ENCODE peak calls at places on chromosomes 11 and 22, in nine cellular contexts. One of them, this sample, is unnamed. For H3K27me3, the result is how much of the 10 kb centered on the place peaks cover.

GRCh38 chr11:128687321-128687720 is 6.6 kb upstream of the FLI1 start:
- DNase-seq in neural progenitor cell: peak
- DNase-seq in left ventricle myocardium inferior: no peak
- DNase-seq in mesendoderm: peak
- DNase-seq in mammary epithelial cell: no peak
- DNase-seq in hepatocyte: no peak
- DNase-seq in stomach: no peak
- DNase-seq in psoas muscle: no peak
- DNase-seq in lower lobe of right lung: peak
- DNase-seq in this sample: no peak

GRCh38 chr22:46965552-46966494 is 203.4 kb downstream of the TBC1D22A start:
- DNase-seq in neural progenitor cell: no peak
- DNase-seq in left ventricle myocardium inferior: no peak
- DNase-seq in mesendoderm: no peak
- DNase-seq in mammary epithelial cell: peak
- DNase-seq in hepatocyte: no peak
- DNase-seq in stomach: no peak
- DNase-seq in psoas muscle: peak
- DNase-seq in lower lobe of right lung: no peak
- DNase-seq in this sample: no peak

GRCh38 chr11:106304274-106304673 is 226.8 kb downstream of the AASDHPPT start:
- DNase-seq in neural progenitor cell: no peak
- DNase-seq in left ventricle myocardium inferior: no peak
- DNase-seq in mesendoderm: no peak
- DNase-seq in mammary epithelial cell: peak
- DNase-seq in hepatocyte: no peak
- DNase-seq in stomach: no peak
- DNase-seq in psoas muscle: no peak
- DNase-seq in lower lobe of right lung: no peak
- DNase-seq in this sample: no peak

GRCh38 chr22:42930810-42931420 is 73.8 kb upstream of the ARFGAP3 start:
- DNase-seq in neural progenitor cell: no peak
- DNase-seq in left ventricle myocardium inferior: peak
- DNase-seq in mesendoderm: peak
- DNase-seq in mammary epithelial cell: peak
- DNase-seq in hepatocyte: no peak
- DNase-seq in stomach: no peak
- DNase-seq in psoas muscle: peak
- DNase-seq in lower lobe of right lung: no peak
- DNase-seq in this sample: no peak

GRCh38 chr11:116852261-116853125 is 15.1 kb upstream of the APOA1 start:
- DNase-seq in neural progenitor cell: no peak
- DNase-seq in left ventricle myocardium inferior: no peak
- DNase-seq in mesendoderm: no peak
- DNase-seq in mammary epithelial cell: peak
- DNase-seq in hepatocyte: peak
- DNase-seq in stomach: no peak
- DNase-seq in psoas muscle: no peak
- DNase-seq in lower lobe of right lung: no peak
- DNase-seq in this sample: no peak

GRCh38 chr11:122307480-122308085 is 191.6 kb upstream of the BLID start:
- DNase-seq in neural progenitor cell: no peak
- DNase-seq in left ventricle myocardium inferior: no peak
- DNase-seq in mesendoderm: no peak
- DNase-seq in mammary epithelial cell: no peak
- DNase-seq in hepatocyte: no peak
- DNase-seq in stomach: no peak
- DNase-seq in psoas muscle: no peak
- DNase-seq in lower lobe of right lung: no peak
- DNase-seq in this sample: no peak

GRCh38 chr22:45398214-45398613 is 15.2 kb downstream of the SMC1B start:
- DNase-seq in neural progenitor cell: no peak
- DNase-seq in left ventricle myocardium inferior: no peak
- DNase-seq in mesendoderm: no peak
- DNase-seq in mammary epithelial cell: no peak
- DNase-seq in hepatocyte: no peak
- DNase-seq in stomach: no peak
- DNase-seq in psoas muscle: no peak
- DNase-seq in lower lobe of right lung: no peak
- DNase-seq in this sample: no peak

GRCh38 chr11:129731316-129731715 is 84.3 kb upstream of the TMEM45B start:
- DNase-seq in neural progenitor cell: no peak
- DNase-seq in left ventricle myocardium inferior: no peak
- DNase-seq in mesendoderm: no peak
- DNase-seq in mammary epithelial cell: peak
- DNase-seq in hepatocyte: no peak
- DNase-seq in stomach: no peak
- DNase-seq in psoas muscle: no peak
- DNase-seq in lower lobe of right lung: no peak
- DNase-seq in this sample: no peak

GRCh38 chr22:24137595-24137994 is 43.7 kb upstream of the SUSD2 start:
- DNase-seq in neural progenitor cell: no peak
- DNase-seq in left ventricle myocardium inferior: no peak
- DNase-seq in mesendoderm: no peak
- DNase-seq in mammary epithelial cell: no peak
- DNase-seq in hepatocyte: peak
- DNase-seq in stomach: no peak
- DNase-seq in psoas muscle: no peak
- DNase-seq in lower lobe of right lung: no peak
- DNase-seq in this sample: no peak

GRCh38 chr22:24128631-24129601 is 52.4 kb upstream of the SUSD2 start:
- DNase-seq in neural progenitor cell: no peak
- DNase-seq in left ventricle myocardium inferior: peak
- DNase-seq in mesendoderm: no peak
- DNase-seq in mammary epithelial cell: no peak
- DNase-seq in hepatocyte: no peak
- DNase-seq in stomach: no peak
- DNase-seq in psoas muscle: no peak
- DNase-seq in lower lobe of right lung: peak
- DNase-seq in this sample: peak

GRCh38 chr22:24129980-24130379 is 51.3 kb upstream of the SUSD2 start:
- DNase-seq in neural progenitor cell: no peak
- DNase-seq in left ventricle myocardium inferior: peak
- DNase-seq in mesendoderm: no peak
- DNase-seq in mammary epithelial cell: no peak
- DNase-seq in hepatocyte: no peak
- DNase-seq in stomach: no peak
- DNase-seq in psoas muscle: no peak
- DNase-seq in lower lobe of right lung: peak
- DNase-seq in this sample: no peak

GRCh38 chr22:24134090-24134846 is 47.0 kb upstream of the SUSD2 start:
- DNase-seq in neural progenitor cell: peak
- DNase-seq in left ventricle myocardium inferior: peak
- DNase-seq in mesendoderm: peak
- DNase-seq in mammary epithelial cell: no peak
- DNase-seq in hepatocyte: no peak
- DNase-seq in stomach: peak
- DNase-seq in psoas muscle: no peak
- DNase-seq in lower lobe of right lung: peak
- DNase-seq in this sample: no peak

GRCh38 chr22:24133187-24133965 is 47.9 kb upstream of the SUSD2 start:
- DNase-seq in neural progenitor cell: no peak
- DNase-seq in left ventricle myocardium inferior: peak
- DNase-seq in mesendoderm: peak
- DNase-seq in mammary epithelial cell: no peak
- DNase-seq in hepatocyte: no peak
- DNase-seq in stomach: no peak
- DNase-seq in psoas muscle: no peak
- DNase-seq in lower lobe of right lung: peak
- DNase-seq in this sample: peak
- H3K27ac ChIP-seq in neural progenitor cell: no peak
- H3K27ac ChIP-seq in left ventricle myocardium inferior: no peak
- H3K27ac ChIP-seq in mesendoderm: no peak
- H3K27ac ChIP-seq in mammary epithelial cell: no peak
- H3K27ac ChIP-seq in hepatocyte: no peak
- H3K27ac ChIP-seq in stomach: no peak
- H3K27ac ChIP-seq in psoas muscle: no peak
- H3K27ac ChIP-seq in lower lobe of right lung: peak
- H3K27ac ChIP-seq in this sample: no peak

GRCh38 chr22:37333724-37334460 is 51.6 kb downstream of the CYTH4 start:
- DNase-seq in neural progenitor cell: no peak
- DNase-seq in left ventricle myocardium inferior: no peak
- DNase-seq in mesendoderm: no peak
- DNase-seq in mammary epithelial cell: no peak
- DNase-seq in hepatocyte: no peak
- DNase-seq in stomach: no peak
- DNase-seq in psoas muscle: no peak
- DNase-seq in lower lobe of right lung: no peak
- DNase-seq in this sample: no peak

GRCh38 chr22:37335819-37336199 is 53.5 kb downstream of the CYTH4 start:
- DNase-seq in neural progenitor cell: peak
- DNase-seq in left ventricle myocardium inferior: no peak
- DNase-seq in mesendoderm: no peak
- DNase-seq in mammary epithelial cell: no peak
- DNase-seq in hepatocyte: no peak
- DNase-seq in stomach: no peak
- DNase-seq in psoas muscle: no peak
- DNase-seq in lower lobe of right lung: no peak
- DNase-seq in this sample: no peak

GRCh38 chr22:37334461-37334858 is 52.2 kb downstream of the CYTH4 start:
- DNase-seq in neural progenitor cell: peak
- DNase-seq in left ventricle myocardium inferior: no peak
- DNase-seq in mesendoderm: no peak
- DNase-seq in mammary epithelial cell: no peak
- DNase-seq in hepatocyte: no peak
- DNase-seq in stomach: no peak
- DNase-seq in psoas muscle: no peak
- DNase-seq in lower lobe of right lung: no peak
- DNase-seq in this sample: no peak

GRCh38 chr22:37336474-37337028 is 54.2 kb downstream of the CYTH4 start:
- DNase-seq in neural progenitor cell: no peak
- DNase-seq in left ventricle myocardium inferior: no peak
- DNase-seq in mesendoderm: no peak
- DNase-seq in mammary epithelial cell: no peak
- DNase-seq in hepatocyte: no peak
- DNase-seq in stomach: peak
- DNase-seq in psoas muscle: no peak
- DNase-seq in lower lobe of right lung: no peak
- DNase-seq in this sample: no peak

GRCh38 chr22:37334859-37335818 is 52.8 kb downstream of the CYTH4 start:
- DNase-seq in neural progenitor cell: peak
- DNase-seq in left ventricle myocardium inferior: no peak
- DNase-seq in mesendoderm: peak
- DNase-seq in mammary epithelial cell: no peak
- DNase-seq in hepatocyte: no peak
- DNase-seq in stomach: no peak
- DNase-seq in psoas muscle: no peak
- DNase-seq in lower lobe of right lung: no peak
- DNase-seq in this sample: no peak
- H3K27me3 ChIP-seq in neural progenitor cell: under half
- H3K27me3 ChIP-seq in left ventricle myocardium inferior: half or more
- H3K27me3 ChIP-seq in mesendoderm: under half
- H3K27me3 ChIP-seq in mammary epithelial cell: under half
- H3K27me3 ChIP-seq in hepatocyte: under half
- H3K27me3 ChIP-seq in stomach: half or more
- H3K27me3 ChIP-seq in psoas muscle: under half
- H3K27me3 ChIP-seq in lower lobe of right lung: half or more
- H3K27me3 ChIP-seq in this sample: under half

GRCh38 chr11:65788801-65789200 is 1.9 kb downstream of the OVOL1 start:
- DNase-seq in neural progenitor cell: no peak
- DNase-seq in left ventricle myocardium inferior: no peak
- DNase-seq in mesendoderm: no peak
- DNase-seq in mammary epithelial cell: no peak
- DNase-seq in hepatocyte: no peak
- DNase-seq in stomach: no peak
- DNase-seq in psoas muscle: peak
- DNase-seq in lower lobe of right lung: no peak
- DNase-seq in this sample: no peak

GRCh38 chr11:65787649-65788622 is 1.1 kb downstream of the OVOL1 start:
- DNase-seq in neural progenitor cell: peak
- DNase-seq in left ventricle myocardium inferior: no peak
- DNase-seq in mesendoderm: peak
- DNase-seq in mammary epithelial cell: no peak
- DNase-seq in hepatocyte: peak
- DNase-seq in stomach: peak
- DNase-seq in psoas muscle: peak
- DNase-seq in lower lobe of right lung: no peak
- DNase-seq in this sample: no peak

GRCh38 chr11:65785329-65786007 is 1.4 kb upstream of the OVOL1 start:
- DNase-seq in neural progenitor cell: no peak
- DNase-seq in left ventricle myocardium inferior: no peak
- DNase-seq in mesendoderm: no peak
- DNase-seq in mammary epithelial cell: no peak
- DNase-seq in hepatocyte: no peak
- DNase-seq in stomach: no peak
- DNase-seq in psoas muscle: no peak
- DNase-seq in lower lobe of right lung: peak
- DNase-seq in this sample: no peak

GRCh38 chr11:65786786-65787636 is at the start of gene OVOL1:
- DNase-seq in neural progenitor cell: peak
- DNase-seq in left ventricle myocardium inferior: no peak
- DNase-seq in mesendoderm: peak
- DNase-seq in mammary epithelial cell: peak
- DNase-seq in hepatocyte: peak
- DNase-seq in stomach: peak
- DNase-seq in psoas muscle: peak
- DNase-seq in lower lobe of right lung: peak
- DNase-seq in this sample: no peak

GRCh38 chr11:65786008-65786785 is 666 bp upstream of the OVOL1 start:
- DNase-seq in neural progenitor cell: peak
- DNase-seq in left ventricle myocardium inferior: no peak
- DNase-seq in mesendoderm: no peak
- DNase-seq in mammary epithelial cell: no peak
- DNase-seq in hepatocyte: peak
- DNase-seq in stomach: peak
- DNase-seq in psoas muscle: peak
- DNase-seq in lower lobe of right lung: peak
- DNase-seq in this sample: no peak
- H3K4me3 ChIP-seq in neural progenitor cell: peak
- H3K4me3 ChIP-seq in left ventricle myocardium inferior: peak
- H3K4me3 ChIP-seq in mesendoderm: no peak
- H3K4me3 ChIP-seq in mammary epithelial cell: no peak
- H3K4me3 ChIP-seq in hepatocyte: peak
- H3K4me3 ChIP-seq in stomach: peak
- H3K4me3 ChIP-seq in psoas muscle: peak
- H3K4me3 ChIP-seq in lower lobe of right lung: peak
- H3K4me3 ChIP-seq in this sample: no peak

GRCh38 chr11:75495749-75496641 is 29.7 kb downstream of the GDPD5 start:
- DNase-seq in neural progenitor cell: peak
- DNase-seq in left ventricle myocardium inferior: no peak
- DNase-seq in mesendoderm: peak
- DNase-seq in mammary epithelial cell: no peak
- DNase-seq in hepatocyte: no peak
- DNase-seq in stomach: no peak
- DNase-seq in psoas muscle: peak
- DNase-seq in lower lobe of right lung: no peak
- DNase-seq in this sample: peak

GRCh38 chr11:75500742-75501141 is 25.0 kb downstream of the GDPD5 start:
- DNase-seq in neural progenitor cell: no peak
- DNase-seq in left ventricle myocardium inferior: no peak
- DNase-seq in mesendoderm: no peak
- DNase-seq in mammary epithelial cell: peak
- DNase-seq in hepatocyte: no peak
- DNase-seq in stomach: no peak
- DNase-seq in psoas muscle: no peak
- DNase-seq in lower lobe of right lung: no peak
- DNase-seq in this sample: no peak

GRCh38 chr11:75497788-75498404 is 27.8 kb downstream of the GDPD5 start:
- DNase-seq in neural progenitor cell: no peak
- DNase-seq in left ventricle myocardium inferior: no peak
- DNase-seq in mesendoderm: no peak
- DNase-seq in mammary epithelial cell: no peak
- DNase-seq in hepatocyte: no peak
- DNase-seq in stomach: no peak
- DNase-seq in psoas muscle: peak
- DNase-seq in lower lobe of right lung: no peak
- DNase-seq in this sample: no peak

GRCh38 chr11:75499423-75500305 is 26.1 kb downstream of the GDPD5 start:
- DNase-seq in neural progenitor cell: no peak
- DNase-seq in left ventricle myocardium inferior: peak
- DNase-seq in mesendoderm: peak
- DNase-seq in mammary epithelial cell: peak
- DNase-seq in hepatocyte: no peak
- DNase-seq in stomach: no peak
- DNase-seq in psoas muscle: peak
- DNase-seq in lower lobe of right lung: no peak
- DNase-seq in this sample: no peak

GRCh38 chr11:75498556-75499255 is 27.0 kb downstream of the GDPD5 start:
- DNase-seq in neural progenitor cell: no peak
- DNase-seq in left ventricle myocardium inferior: no peak
- DNase-seq in mesendoderm: peak
- DNase-seq in mammary epithelial cell: no peak
- DNase-seq in hepatocyte: no peak
- DNase-seq in stomach: no peak
- DNase-seq in psoas muscle: peak
- DNase-seq in lower lobe of right lung: no peak
- DNase-seq in this sample: no peak
- H3K27ac ChIP-seq in neural progenitor cell: no peak
- H3K27ac ChIP-seq in left ventricle myocardium inferior: peak
- H3K27ac ChIP-seq in mesendoderm: no peak
- H3K27ac ChIP-seq in mammary epithelial cell: no peak
- H3K27ac ChIP-seq in hepatocyte: no peak
- H3K27ac ChIP-seq in stomach: no peak
- H3K27ac ChIP-seq in psoas muscle: peak
- H3K27ac ChIP-seq in lower lobe of right lung: peak
- H3K27ac ChIP-seq in this sample: no peak